ENCODE peak calls at places on chromosome 18, in nine cellular contexts. M is tibial nerve, I is testis, G is IMR-90, L is brain microvascular endothelial cell, X is bronchial epithelial cell, V is pancreas, N is astrocyte of the spinal cord, Z is WERI-Rb-1. F is an unnamed sample.

GRCh38 chr18:79242246-79242645 is 153.5 kb upstream of the NFATC1 start:
- DNase-seq in L (no peak), V (no peak), G (peak), Z (no peak), I (no peak), N (no peak), M (no peak), X (no peak), F (no peak)

GRCh38 chr18:3604626-3605408 is 154.8 kb downstream of the TGIF1 start:
- DNase-seq in V (no peak), G (peak), X (peak), M (no peak), N (peak), Z (no peak), I (no peak), L (peak), F (no peak)

GRCh38 chr18:36372902-36373301 is 75.4 kb downstream of the FHOD3 start:
- DNase-seq in L (peak), N (peak), V (no peak), I (no peak), G (peak), Z (no peak), X (peak), M (no peak), F (no peak)

GRCh38 chr18:51513525-51513924 is 316.0 kb upstream of the MEX3C start:
- DNase-seq in Z (peak), G (no peak), N (no peak), I (no peak), V (no peak), M (no peak), X (peak), L (no peak), F (no peak)

GRCh38 chr18:8701546-8702118 is 3.7 kb upstream of the MTCL1 start:
- DNase-seq in L (peak), V (no peak), M (no peak), X (peak), G (peak), Z (no peak), N (peak), I (no peak), F (no peak)

GRCh38 chr18:5144629-5145028 is 52.4 kb downstream of the AKAIN1 start:
- DNase-seq in X (peak), N (no peak), M (no peak), I (no peak), G (no peak), Z (no peak), L (no peak), V (no peak), F (no peak)

GRCh38 chr18:47251289-47252120 is at the start of gene SKOR2:
- DNase-seq in G (no peak), M (no peak), Z (peak), L (no peak), V (no peak), N (no peak), I (no peak), X (no peak), F (no peak)

GRCh38 chr18:74499633-74500032 is 3.5 kb downstream of the CNDP2 start:
- DNase-seq in M (peak), V (peak), X (peak), Z (no peak), N (no peak), L (peak), G (no peak), I (no peak), F (no peak)

GRCh38 chr18:13918898-13919297 is 3.6 kb upstream of the MC2R start:
- DNase-seq in G (no peak), Z (no peak), X (no peak), L (no peak), V (no peak), M (no peak), N (no peak), I (no peak), F (no peak)

GRCh38 chr18:77056399-77057015 is 76.1 kb downstream of the MBP start:
- DNase-seq in M (no peak), Z (peak), V (no peak), I (peak), L (no peak), X (no peak), G (no peak), N (no peak), F (no peak)

GRCh38 chr18:75213610-75214009 is 3.0 kb downstream of the TSHZ1 start:
- DNase-seq in I (no peak), L (no peak), V (no peak), Z (no peak), X (peak), M (no peak), G (peak), N (peak), F (no peak)

GRCh38 chr18:76519156-76519549 is 24.1 kb upstream of the ZNF516 start:
- DNase-seq in Z (no peak), L (no peak), M (no peak), G (no peak), N (peak), I (peak), X (no peak), V (no peak), F (no peak)

GRCh38 chr18:6024740-6025139 is 129.4 kb upstream of the TMEM200C start:
- DNase-seq in M (no peak), I (no peak), Z (no peak), G (no peak), X (no peak), L (no peak), N (no peak), V (no peak), F (no peak)

GRCh38 chr18:75238100-75238499 is 27.5 kb downstream of the TSHZ1 start:
- DNase-seq in X (no peak), Z (no peak), I (no peak), L (no peak), G (no peak), N (no peak), V (no peak), M (no peak), F (no peak)

GRCh38 chr18:79402209-79402576 is 6.5 kb downstream of the NFATC1 start:
- DNase-seq in V (no peak), X (no peak), G (no peak), Z (no peak), L (no peak), M (no peak), N (no peak), I (no peak), F (peak)

GRCh38 chr18:8760984-8761383 is 55.6 kb downstream of the MTCL1 start:
- DNase-seq in N (no peak), G (no peak), M (no peak), Z (no peak), I (no peak), L (no peak), V (no peak), X (no peak), F (no peak)

GRCh38 chr18:908631-909621 is 4.3 kb downstream of the ADCYAP1 start:
- DNase-seq in X (no peak), M (no peak), I (no peak), Z (no peak), N (no peak), V (no peak), L (no peak), G (no peak), F (no peak)

GRCh38 chr18:40676676-40677075 is 1278.4 kb upstream of the PIK3C3 start:
- DNase-seq in M (no peak), V (no peak), X (peak), Z (no peak), L (peak), I (no peak), G (peak), N (no peak), F (no peak)

GRCh38 chr18:44758821-44759624 is 78.3 kb downstream of the SETBP1 start:
- DNase-seq in Z (no peak), N (no peak), V (no peak), M (no peak), G (no peak), I (no peak), L (no peak), X (no peak), F (no peak)

GRCh38 chr18:46622451-46622850 is 34.6 kb downstream of the LOXHD1 start:
- DNase-seq in L (no peak), I (no peak), G (no peak), X (no peak), V (no peak), Z (no peak), N (no peak), M (no peak), F (no peak)

GRCh38 chr18:36496022-36496421 is 198.5 kb downstream of the FHOD3 start:
- DNase-seq in M (no peak), I (no peak), G (no peak), V (no peak), N (no peak), X (no peak), L (no peak), Z (no peak), F (no peak)

GRCh38 chr18:13629841-13630747 is 96.3 kb downstream of the FAM210A start:
- DNase-seq in M (peak), N (peak), L (peak), V (peak), G (peak), Z (peak), I (peak), X (peak), F (no peak)

GRCh38 chr18:76455015-76455676 is 39.9 kb downstream of the ZNF516 start:
- DNase-seq in I (peak), V (no peak), M (no peak), N (no peak), L (no peak), G (no peak), Z (peak), X (no peak), F (no peak)

GRCh38 chr18:13614701-13615288 is 111.6 kb downstream of the FAM210A start:
- DNase-seq in G (no peak), M (no peak), I (no peak), N (no peak), X (no peak), L (no peak), Z (no peak), V (no peak), F (no peak)

GRCh38 chr18:7726522-7726921 is 159.4 kb downstream of the PTPRM start:
- DNase-seq in V (no peak), I (no peak), N (no peak), G (no peak), Z (no peak), M (no peak), X (no peak), L (no peak), F (no peak)

GRCh38 chr18:49886891-49887764 is 73.8 kb upstream of the ACAA2 start:
- DNase-seq in L (no peak), M (no peak), I (no peak), G (no peak), V (no peak), Z (peak), N (no peak), X (peak), F (no peak)

GRCh38 chr18:68314403-68314802 is 400.5 kb downstream of the TMX3 start:
- DNase-seq in Z (no peak), M (no peak), V (no peak), X (no peak), I (no peak), G (peak), L (peak), N (peak), F (no peak)

GRCh38 chr18:44693030-44693784 is 12.5 kb downstream of the SETBP1 start:
- DNase-seq in G (no peak), Z (no peak), N (peak), V (no peak), X (peak), M (no peak), L (no peak), I (no peak), F (no peak)

GRCh38 chr18:12408247-12408869 is 629 bp downstream of the PRELID3A start:
- DNase-seq in N (peak), V (no peak), G (no peak), M (no peak), L (no peak), I (peak), Z (no peak), X (no peak), F (no peak)

GRCh38 chr18:4126939-4127338 is 328.2 kb downstream of the DLGAP1 start:
- DNase-seq in G (no peak), N (no peak), I (no peak), Z (no peak), M (no peak), X (no peak), L (no peak), V (no peak), F (no peak)

GRCh38 chr18:49846263-49846662 is 32.9 kb upstream of the ACAA2 start:
- DNase-seq in M (peak), L (peak), V (no peak), X (no peak), G (peak), Z (no peak), I (no peak), N (peak), F (no peak)

GRCh38 chr18:21502661-21503060 is 97.8 kb downstream of the ESCO1 start:
- DNase-seq in X (no peak), V (no peak), M (no peak), N (no peak), Z (no peak), L (no peak), I (no peak), G (no peak), F (no peak)
- TF ChIP-seq CTCF in X (no peak), V (no peak), M (no peak), N (no peak), Z (no peak), L (no peak), I (no peak), G (no peak), F (no peak)

GRCh38 chr18:59994357-59994756 is 94.6 kb downstream of the PMAIP1 start:
- DNase-seq in G (peak), V (no peak), X (peak), L (no peak), M (no peak), N (peak), I (no peak), Z (no peak), F (no peak)
- TF ChIP-seq CTCF in G (no peak), V (no peak), X (no peak), L (peak), M (no peak), N (peak), I (no peak), Z (peak), F (peak)

DNA sequence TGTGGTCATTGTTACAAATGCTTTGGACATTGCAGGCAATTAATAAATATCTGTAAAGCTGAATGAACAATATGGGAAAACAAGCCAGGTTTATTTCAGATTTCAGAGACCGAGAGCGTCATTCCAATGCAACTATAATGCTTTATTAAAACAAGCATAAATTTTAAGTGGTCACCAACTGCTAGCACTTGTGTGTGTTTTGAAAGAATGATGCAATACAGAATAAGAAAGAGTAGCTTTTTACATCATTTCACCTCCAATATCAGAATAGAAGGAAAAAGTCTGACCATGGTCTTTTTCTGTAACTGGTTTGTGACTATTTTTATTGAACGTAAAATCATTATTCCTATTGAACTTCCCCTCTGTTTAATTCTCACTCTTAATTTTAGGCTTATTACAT is 7.6 kb downstream of the CTAGE1 start:
- DNase-seq in L (no peak), M (no peak), N (no peak), I (no peak), V (no peak), G (no peak), Z (no peak), X (no peak), F (no peak)
- TF ChIP-seq CTCF in L (no peak), M (no peak), N (no peak), I (no peak), V (no peak), G (no peak), Z (no peak), X (no peak), F (no peak)

GRCh38 chr18:9887992-9888391 is 2.2 kb downstream of the TXNDC2 start:
- DNase-seq in Z (no peak), V (no peak), N (no peak), X (no peak), L (no peak), G (no peak), I (no peak), M (no peak), F (no peak)
- TF ChIP-seq CTCF in Z (no peak), V (no peak), N (no peak), X (no peak), L (no peak), G (no peak), I (no peak), M (no peak), F (no peak)

DNA sequence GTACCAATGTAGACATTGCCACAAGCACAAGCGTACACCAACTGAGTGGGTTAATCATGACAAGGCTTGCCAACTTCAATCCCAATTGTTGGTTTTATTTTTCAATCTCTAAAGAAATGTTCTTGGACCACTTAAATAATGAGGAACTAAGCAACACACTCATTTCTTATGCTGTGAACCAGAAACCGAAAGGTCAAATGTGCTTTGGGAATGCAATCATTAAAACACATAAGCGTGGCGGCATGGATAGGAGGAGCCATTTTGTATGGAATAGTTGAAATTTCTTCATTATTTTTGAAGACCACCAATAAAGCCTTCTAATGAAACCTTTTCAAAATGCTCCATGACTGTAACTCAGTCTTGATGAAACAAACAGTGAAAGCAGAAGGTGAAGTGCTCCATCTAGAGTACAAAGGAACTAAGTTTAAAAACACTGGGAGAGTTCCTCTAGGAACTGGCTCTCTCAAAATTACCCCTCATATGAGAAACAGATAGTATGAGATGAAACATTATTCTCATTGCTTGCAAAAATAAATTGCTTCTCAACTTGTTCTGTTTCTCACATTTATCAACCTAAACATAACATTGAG is 113.2 kb upstream of the CHST9 start:
- DNase-seq in M (no peak), N (peak), V (no peak), G (no peak), L (no peak), Z (no peak), I (no peak), X (peak), F (no peak)
- TF ChIP-seq CTCF in M (peak), N (no peak), V (peak), G (no peak), L (peak), Z (peak), I (peak), X (peak), F (peak)

GRCh38 chr18:48810805-48811204 is 140.0 kb downstream of the SMAD7 start:
- DNase-seq in G (peak), I (no peak), Z (no peak), V (no peak), M (no peak), L (no peak), N (no peak), X (no peak), F (no peak)

GRCh38 chr18:48809365-48809764 is 141.4 kb downstream of the SMAD7 start:
- DNase-seq in L (no peak), Z (no peak), X (no peak), N (no peak), V (no peak), G (no peak), I (no peak), M (no peak), F (no peak)

GRCh38 chr18:48805826-48806535 is 144.8 kb downstream of the SMAD7 start:
- DNase-seq in X (no peak), Z (peak), L (no peak), G (no peak), N (no peak), V (no peak), I (peak), M (no peak), F (peak)

GRCh38 chr18:48806551-48807261 is 144.1 kb downstream of the SMAD7 start:
- DNase-seq in N (peak), I (peak), G (no peak), L (no peak), M (no peak), Z (peak), V (no peak), X (no peak), F (peak)

DNA sequence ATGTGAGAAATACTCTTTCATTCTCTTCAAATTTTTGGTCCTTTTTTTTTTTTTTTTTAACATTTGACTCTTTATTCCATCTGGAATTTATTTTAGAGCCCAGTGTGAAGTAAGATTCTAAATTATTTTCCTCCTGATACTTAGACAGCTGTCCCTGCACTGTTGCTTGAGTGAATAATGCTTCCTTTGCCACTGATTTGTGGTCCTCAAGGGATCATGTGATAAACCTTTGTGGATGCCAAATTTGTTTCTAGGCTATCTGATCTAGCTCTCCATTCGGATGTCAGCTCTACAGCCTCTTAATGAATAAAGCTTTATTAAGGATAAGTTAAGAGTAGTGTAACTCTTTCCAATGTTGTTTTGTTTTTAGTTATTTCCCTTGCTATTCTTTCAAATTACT is 142.3 kb downstream of the SMAD7 start:
- DNase-seq in Z (no peak), M (no peak), I (no peak), L (no peak), G (no peak), X (no peak), V (no peak), N (no peak), F (no peak)
- TF ChIP-seq CTCF in Z (no peak), M (no peak), I (no peak), L (no peak), G (no peak), X (no peak), V (no peak), N (no peak), F (no peak)

GRCh38 chr18:62033756-62034155 is 140.9 kb upstream of the RNF152 start:
- DNase-seq in X (no peak), V (no peak), L (no peak), M (no peak), N (no peak), I (no peak), G (no peak), Z (peak), F (no peak)

GRCh38 chr18:62037012-62037742 is 144.4 kb upstream of the RNF152 start:
- DNase-seq in Z (no peak), G (no peak), N (no peak), M (no peak), I (no peak), V (no peak), X (no peak), L (no peak), F (no peak)

GRCh38 chr18:62033207-62033606 is 140.4 kb upstream of the RNF152 start:
- DNase-seq in G (no peak), X (no peak), Z (no peak), V (no peak), N (no peak), I (no peak), M (no peak), L (no peak), F (no peak)

GRCh38 chr18:62037989-62038778 is 145.4 kb upstream of the RNF152 start:
- DNase-seq in X (no peak), I (no peak), L (peak), M (no peak), G (peak), V (no peak), Z (no peak), N (peak), F (no peak)
- TF ChIP-seq CTCF in X (no peak), I (no peak), L (no peak), M (no peak), G (peak), V (no peak), Z (no peak), N (no peak), F (peak)

F was measured in chondrocyte.